ENCODE peak calls at places on chromosomes 16 and 17, in nine cellular contexts. L, M, D, E, U, V, T, I and N are unnamed samples.
A peak's percentile ranks its signal among the peaks of the same experiment; 100 is the strongest.

GRCh38 chr17:14373587-14374259 is 72.8 kb downstream of the HS3ST3B1 start:
- DNase-seq in L (no peak), M (peak; percentile 16), D (no peak), E (no peak), U (no peak), V (peak; percentile 25), T (peak; percentile 20), I (no peak), N (no peak)

GRCh38 chr16:14303182-14303618 is 232.1 kb downstream of the MRTFB start:
- DNase-seq in L (no peak), M (no peak), D (no peak), E (no peak), U (no peak), V (no peak), T (no peak), I (no peak), N (no peak)

GRCh38 chr16:17160285-17160854 is 310.4 kb downstream of the XYLT1 start:
- DNase-seq in L (no peak), M (no peak), D (no peak), E (no peak), U (no peak), V (no peak), T (no peak), I (no peak), N (no peak)

GRCh38 chr17:81722184-81723120 is 10.4 kb downstream of the SLC25A10 start:
- DNase-seq in L (peak; percentile 90), M (no peak), D (peak; percentile 93), E (no peak), U (no peak), V (no peak), T (no peak), I (no peak), N (no peak)

GRCh38 chr16:56896244-56896643 is 31.2 kb downstream of the SLC12A3 start:
- DNase-seq in L (no peak), M (no peak), D (no peak), E (no peak), U (no peak), V (no peak), T (no peak), I (no peak), N (no peak)

GRCh38 chr17:27540300-27541105 is 84.3 kb downstream of the KSR1 start:
- DNase-seq in L (peak; percentile 72), M (peak; percentile 91), D (no peak), E (no peak), U (no peak), V (peak; percentile 99), T (peak; percentile 55), I (no peak), N (peak; percentile 84)

GRCh38 chr17:70059076-70059475 is 15.9 kb upstream of the KCNJ16 start:
- DNase-seq in L (no peak), M (no peak), D (no peak), E (no peak), U (no peak), V (no peak), T (no peak), I (no peak), N (no peak)

GRCh38 chr16:23171234-23171948 is 11.2 kb upstream of the SCNN1G start:
- DNase-seq in L (no peak), M (no peak), D (no peak), E (peak; percentile 50), U (no peak), V (no peak), T (no peak), I (no peak), N (no peak)

GRCh38 chr16:67967956-67968439 is 439 bp downstream of the SLC12A4 start:
- DNase-seq in L (no peak), M (no peak), D (peak; percentile 40), E (no peak), U (peak; percentile 38), V (no peak), T (no peak), I (peak; percentile 74), N (no peak)

GRCh38 chr17:67833946-67834631 is 8.8 kb downstream of the BPTF start:
- DNase-seq in L (no peak), M (no peak), D (no peak), E (no peak), U (peak; percentile 63), V (no peak), T (no peak), I (no peak), N (no peak)

GRCh38 chr16:12057276-12057675 is 80.7 kb downstream of the SNX29 start:
- DNase-seq in L (no peak), M (peak; percentile 69), D (no peak), E (no peak), U (no peak), V (no peak), T (no peak), I (no peak), N (no peak)

GRCh38 chr17:56557682-56558081 is 35.8 kb upstream of the NOG start:
- DNase-seq in L (no peak), M (no peak), D (no peak), E (no peak), U (no peak), V (no peak), T (no peak), I (no peak), N (no peak)

GRCh38 chr16:58299757-58300349 is 5.0 kb upstream of the PRSS54 start:
- DNase-seq in L (no peak), M (no peak), D (peak; percentile 46), E (no peak), U (peak; percentile 65), V (no peak), T (no peak), I (no peak), N (no peak)

GRCh38 chr17:29045026-29045425 is 2.1 kb downstream of the PIPOX start:
- DNase-seq in L (no peak), M (no peak), D (no peak), E (no peak), U (no peak), V (no peak), T (no peak), I (no peak), N (no peak)

GRCh38 chr17:29043539-29044165 is 711 bp downstream of the PIPOX start:
- DNase-seq in L (no peak), M (no peak), D (no peak), E (no peak), U (no peak), V (no peak), T (no peak), I (no peak), N (no peak)

GRCh38 chr17:29042026-29042678 is 789 bp upstream of the PIPOX start:
- DNase-seq in L (no peak), M (no peak), D (no peak), E (no peak), U (no peak), V (no peak), T (no peak), I (no peak), N (no peak)

GRCh38 chr17:29041091-29041490 is 1.9 kb upstream of the PIPOX start:
- DNase-seq in L (no peak), M (no peak), D (no peak), E (no peak), U (no peak), V (no peak), T (no peak), I (no peak), N (no peak)

GRCh38 chr17:29042679-29043538 is at the start of gene PIPOX:
- DNase-seq in L (no peak), M (no peak), D (peak; percentile 50), E (no peak), U (peak; percentile 80), V (peak; percentile 12), T (peak; percentile 11), I (no peak), N (no peak)
- TF ChIP-seq CTCF in L (no peak), M (no peak), D (no peak), E (no peak), U (no peak), V (peak; percentile 51), T (peak; percentile 11), I (no peak), N (no peak)

GRCh38 chr17:55005520-55005919 is 37.0 kb downstream of the STXBP4 start:
- DNase-seq in L (no peak), M (no peak), D (no peak), E (no peak), U (peak; percentile 30), V (peak; percentile 46), T (peak; percentile 14), I (peak; percentile 3), N (no peak)
- TF ChIP-seq CTCF in L (no peak), M (peak; percentile 33), D (peak; percentile 51), E (no peak), U (peak; percentile 40), V (peak; percentile 63), T (peak; percentile 45), I (peak; percentile 49), N (no peak)

DNA sequence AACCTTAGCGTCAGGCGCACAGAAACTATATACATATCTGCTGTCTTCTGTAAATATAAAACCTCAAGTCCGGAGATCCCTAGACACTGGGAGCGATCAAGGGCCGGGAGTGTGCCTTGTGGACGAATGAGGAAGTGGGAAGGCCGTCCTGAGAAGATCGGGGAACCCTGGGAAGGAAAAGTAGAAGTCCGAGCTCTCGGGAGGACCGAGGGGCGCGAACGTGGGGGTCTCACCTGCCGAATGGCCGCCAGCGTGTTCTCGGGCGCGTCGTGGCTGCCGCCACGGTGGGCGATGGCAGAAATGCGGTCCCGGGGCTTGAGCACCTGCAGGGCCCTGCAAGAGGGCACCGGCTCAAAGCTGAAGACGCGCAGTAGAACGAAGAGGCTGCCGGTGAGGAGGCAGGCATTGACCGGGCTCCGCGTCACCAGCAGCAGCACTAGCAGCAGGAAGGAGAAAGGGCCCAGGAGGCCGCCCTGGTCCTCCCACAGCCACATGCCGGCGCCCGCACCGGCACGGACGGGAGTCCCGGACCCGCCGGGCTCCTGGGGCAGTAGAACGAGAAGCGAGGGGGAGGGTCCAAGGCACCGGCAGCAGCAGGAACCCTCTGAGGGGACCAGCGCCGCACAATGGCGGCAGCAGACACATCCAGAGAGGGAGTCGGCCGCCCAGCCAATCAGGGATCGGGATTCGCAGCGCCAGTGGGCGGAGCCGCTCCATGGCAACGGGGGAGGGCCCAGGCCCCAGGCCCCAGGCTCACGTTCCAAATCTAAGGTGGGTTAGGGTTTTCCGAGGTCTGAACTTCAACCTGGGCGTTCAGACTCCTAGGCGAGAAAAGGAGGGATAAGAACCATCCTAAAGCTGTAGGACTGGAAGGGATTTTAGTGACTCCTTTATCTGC is at the start of gene GDE1:
- DNase-seq in L (peak; percentile 97), M (peak; percentile 46), D (peak; percentile 97), E (peak; percentile 95), U (peak; percentile 98), V (peak; percentile 89), T (peak; percentile 62), I (peak; percentile 93), N (peak; percentile 99)
- TF ChIP-seq CTCF in L (peak; percentile 47), M (peak; percentile 32), D (no peak), E (peak; percentile 26), U (no peak), V (peak; percentile 57), T (peak; percentile 28), I (peak; percentile 57), N (peak; percentile 13)

DNA sequence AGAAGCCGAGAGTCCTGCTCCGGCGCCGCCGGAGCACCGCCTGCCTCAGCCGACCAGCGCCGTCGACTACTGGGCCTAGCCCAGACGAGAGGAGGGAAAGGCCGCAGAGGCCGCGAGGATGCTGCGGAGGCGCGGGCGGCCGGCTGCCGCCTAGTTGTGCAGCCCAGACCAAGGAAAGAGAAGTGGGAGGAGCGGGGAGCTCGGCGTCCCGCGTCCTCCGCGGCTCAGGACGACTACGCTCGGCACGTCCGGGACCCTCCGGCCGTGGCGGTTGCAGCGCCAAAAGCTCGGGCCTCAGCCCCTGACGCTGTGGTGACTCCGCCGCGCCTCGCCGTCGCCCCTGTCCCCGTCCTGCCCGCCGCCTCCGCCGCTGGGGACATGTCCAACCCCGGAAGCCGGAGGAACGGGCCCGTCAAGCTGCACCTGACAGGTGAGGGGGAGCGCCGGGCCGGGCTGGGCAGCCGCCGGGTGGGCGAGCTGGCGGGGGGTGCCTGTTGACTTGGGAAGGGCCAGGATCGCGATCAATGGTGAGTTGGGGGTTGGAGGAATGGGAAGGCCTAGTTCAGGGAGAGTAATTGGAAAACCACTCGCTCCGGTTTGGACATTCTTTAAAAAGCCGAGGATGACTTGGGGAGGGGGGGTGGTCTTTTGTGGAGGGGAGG is 37.7 kb downstream of the RNF135 start:
- DNase-seq in L (peak; percentile 71), M (no peak), D (peak; percentile 68), E (peak; percentile 50), U (peak; percentile 78), V (peak; percentile 45), T (no peak), I (peak; percentile 72), N (peak; percentile 92)
- TF ChIP-seq CTCF in L (peak; percentile 4), M (no peak), D (no peak), E (no peak), U (no peak), V (no peak), T (no peak), I (no peak), N (no peak)